ENCODE peak calls at places on chromosomes 7 and 10, in nine cellular contexts. One of them, this sample, is unnamed.
A peak's percentile ranks its signal among the peaks of the same experiment; 100 is the strongest.

GRCh38 chr10:36116751-36117150 is 474.7 kb upstream of the FZD8 start:
- DNase-seq in heart left ventricle: no peak
- DNase-seq in B cell: no peak
- DNase-seq in lower leg skin: no peak
- DNase-seq in transverse colon: no peak
- DNase-seq in fibroblast of pulmonary artery: no peak
- DNase-seq in uterus: no peak
- DNase-seq in brain microvascular endothelial cell: no peak
- DNase-seq in mucosa of descending colon: no peak
- DNase-seq in this sample: no peak

GRCh38 chr10:21432266-21432665 is 93.2 kb downstream of the SKIDA1 start:
- DNase-seq in brain microvascular endothelial cell: no peak
- DNase-seq in mucosa of descending colon: no peak
- DNase-seq in lower leg skin: no peak
- DNase-seq in fibroblast of pulmonary artery: no peak
- DNase-seq in transverse colon: no peak
- DNase-seq in uterus: no peak
- DNase-seq in B cell: no peak
- DNase-seq in heart left ventricle: no peak
- DNase-seq in this sample: no peak

GRCh38 chr10:74825033-74825370 is 1.4 kb upstream of the KAT6B start:
- DNase-seq in lower leg skin: peak; percentile 29
- DNase-seq in mucosa of descending colon: peak; percentile 44
- DNase-seq in fibroblast of pulmonary artery: no peak
- DNase-seq in brain microvascular endothelial cell: no peak
- DNase-seq in uterus: peak; percentile 46
- DNase-seq in transverse colon: peak; percentile 54
- DNase-seq in B cell: peak; percentile 66
- DNase-seq in heart left ventricle: peak; percentile 50
- DNase-seq in this sample: peak; percentile 49

GRCh38 chr7:53611043-53611442 is 575.6 kb downstream of the POM121L12 start:
- DNase-seq in lower leg skin: no peak
- DNase-seq in transverse colon: no peak
- DNase-seq in mucosa of descending colon: no peak
- DNase-seq in B cell: no peak
- DNase-seq in uterus: no peak
- DNase-seq in fibroblast of pulmonary artery: no peak
- DNase-seq in brain microvascular endothelial cell: no peak
- DNase-seq in heart left ventricle: no peak
- DNase-seq in this sample: no peak

GRCh38 chr10:1604246-1604645 is 133.1 kb downstream of the ADARB2 start:
- DNase-seq in fibroblast of pulmonary artery: no peak
- DNase-seq in uterus: no peak
- DNase-seq in transverse colon: no peak
- DNase-seq in heart left ventricle: no peak
- DNase-seq in lower leg skin: no peak
- DNase-seq in mucosa of descending colon: no peak
- DNase-seq in brain microvascular endothelial cell: no peak
- DNase-seq in B cell: no peak
- DNase-seq in this sample: no peak

GRCh38 chr10:101570764-101571572 is 17.1 kb downstream of the POLL start:
- DNase-seq in transverse colon: no peak
- DNase-seq in brain microvascular endothelial cell: no peak
- DNase-seq in mucosa of descending colon: no peak
- DNase-seq in heart left ventricle: no peak
- DNase-seq in uterus: no peak
- DNase-seq in B cell: no peak
- DNase-seq in fibroblast of pulmonary artery: no peak
- DNase-seq in lower leg skin: no peak
- DNase-seq in this sample: peak; percentile 38

GRCh38 chr7:86559096-86559495 is 84.6 kb upstream of the GRM3 start:
- DNase-seq in B cell: no peak
- DNase-seq in transverse colon: no peak
- DNase-seq in fibroblast of pulmonary artery: no peak
- DNase-seq in uterus: no peak
- DNase-seq in heart left ventricle: no peak
- DNase-seq in lower leg skin: no peak
- DNase-seq in brain microvascular endothelial cell: no peak
- DNase-seq in mucosa of descending colon: no peak
- DNase-seq in this sample: no peak

GRCh38 chr7:108805808-108806397 is 236.2 kb downstream of the DNAJB9 start:
- DNase-seq in transverse colon: no peak
- DNase-seq in uterus: no peak
- DNase-seq in brain microvascular endothelial cell: peak; percentile 46
- DNase-seq in fibroblast of pulmonary artery: peak; percentile 72
- DNase-seq in mucosa of descending colon: no peak
- DNase-seq in lower leg skin: no peak
- DNase-seq in B cell: no peak
- DNase-seq in heart left ventricle: no peak
- DNase-seq in this sample: peak; percentile 16

GRCh38 chr10:14035506-14035905 is 295.2 kb downstream of the FRMD4A start:
- DNase-seq in uterus: no peak
- DNase-seq in lower leg skin: no peak
- DNase-seq in heart left ventricle: no peak
- DNase-seq in mucosa of descending colon: no peak
- DNase-seq in brain microvascular endothelial cell: no peak
- DNase-seq in transverse colon: no peak
- DNase-seq in B cell: no peak
- DNase-seq in fibroblast of pulmonary artery: no peak
- DNase-seq in this sample: no peak

GRCh38 chr10:14036233-14036632 is 294.5 kb downstream of the FRMD4A start:
- DNase-seq in brain microvascular endothelial cell: no peak
- DNase-seq in heart left ventricle: no peak
- DNase-seq in fibroblast of pulmonary artery: no peak
- DNase-seq in transverse colon: no peak
- DNase-seq in uterus: no peak
- DNase-seq in B cell: no peak
- DNase-seq in lower leg skin: no peak
- DNase-seq in mucosa of descending colon: no peak
- DNase-seq in this sample: no peak

DNA sequence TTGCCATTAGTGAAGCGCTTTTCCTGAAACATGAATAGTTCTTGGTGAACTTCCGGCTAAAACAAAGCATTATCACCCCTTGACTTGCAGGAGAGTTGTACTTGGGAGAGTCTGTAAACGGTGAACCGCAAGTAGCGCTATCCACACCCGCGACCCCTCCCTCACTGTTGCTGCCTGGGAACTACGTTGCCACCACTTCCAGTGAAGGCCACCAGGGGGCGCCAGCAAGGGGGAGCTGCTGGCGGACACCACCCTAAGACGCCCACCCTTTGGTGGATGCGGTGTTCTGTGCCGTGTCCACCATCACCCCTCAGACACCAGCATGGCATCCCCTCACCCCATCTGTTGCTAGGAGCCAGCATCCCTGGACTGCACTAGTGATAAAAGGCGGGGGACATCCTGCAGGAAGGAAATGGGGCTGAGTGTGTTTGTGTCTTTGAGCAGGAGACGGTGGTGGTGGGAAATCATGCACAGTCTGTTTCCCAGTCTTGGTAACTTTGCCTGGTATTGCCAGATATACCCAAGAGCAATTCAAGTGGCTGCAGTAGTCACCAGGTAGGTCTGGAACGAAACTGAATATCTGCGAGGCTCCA is 298.2 kb downstream of the FRMD4A start:
- DNase-seq in fibroblast of pulmonary artery: peak; percentile 23
- DNase-seq in lower leg skin: no peak
- DNase-seq in transverse colon: no peak
- DNase-seq in uterus: no peak
- DNase-seq in mucosa of descending colon: no peak
- DNase-seq in B cell: peak; percentile 50
- DNase-seq in heart left ventricle: no peak
- DNase-seq in brain microvascular endothelial cell: no peak
- DNase-seq in this sample: peak; percentile 61
- TF ChIP-seq CTCF in fibroblast of pulmonary artery: peak; percentile 77
- TF ChIP-seq CTCF in lower leg skin: no peak
- TF ChIP-seq CTCF in transverse colon: peak; percentile 42
- TF ChIP-seq CTCF in uterus: peak; percentile 29
- TF ChIP-seq CTCF in mucosa of descending colon: no peak
- TF ChIP-seq CTCF in B cell: peak; percentile 69
- TF ChIP-seq CTCF in heart left ventricle: peak; percentile 61
- TF ChIP-seq CTCF in brain microvascular endothelial cell: peak; percentile 86
- TF ChIP-seq CTCF in this sample: peak; percentile 55

GRCh38 chr10:77926566-77927342 is at the start of gene DLG5:
- DNase-seq in lower leg skin: no peak
- DNase-seq in B cell: peak; percentile 12
- DNase-seq in heart left ventricle: peak; percentile 69
- DNase-seq in fibroblast of pulmonary artery: peak; percentile 55
- DNase-seq in transverse colon: peak; percentile 75
- DNase-seq in brain microvascular endothelial cell: no peak
- DNase-seq in mucosa of descending colon: peak; percentile 75
- DNase-seq in uterus: peak; percentile 75
- DNase-seq in this sample: peak; percentile 73

GRCh38 chr10:77925410-77925794 is 1.2 kb downstream of the DLG5 start:
- DNase-seq in heart left ventricle: no peak
- DNase-seq in mucosa of descending colon: peak; percentile 33
- DNase-seq in B cell: no peak
- DNase-seq in lower leg skin: no peak
- DNase-seq in fibroblast of pulmonary artery: peak; percentile 39
- DNase-seq in transverse colon: no peak
- DNase-seq in brain microvascular endothelial cell: no peak
- DNase-seq in uterus: peak; percentile 48
- DNase-seq in this sample: peak; percentile 54

GRCh38 chr10:77932016-77932715 is 5.6 kb upstream of the DLG5 start:
- DNase-seq in fibroblast of pulmonary artery: no peak
- DNase-seq in brain microvascular endothelial cell: no peak
- DNase-seq in heart left ventricle: no peak
- DNase-seq in transverse colon: no peak
- DNase-seq in uterus: no peak
- DNase-seq in B cell: no peak
- DNase-seq in mucosa of descending colon: no peak
- DNase-seq in lower leg skin: no peak
- DNase-seq in this sample: no peak

GRCh38 chr10:77925795-77926565 is 575 bp downstream of the DLG5 start:
- DNase-seq in transverse colon: peak; percentile 65
- DNase-seq in mucosa of descending colon: peak; percentile 70
- DNase-seq in brain microvascular endothelial cell: no peak
- DNase-seq in uterus: peak; percentile 59
- DNase-seq in B cell: peak; percentile 16
- DNase-seq in lower leg skin: no peak
- DNase-seq in heart left ventricle: peak; percentile 50
- DNase-seq in fibroblast of pulmonary artery: peak; percentile 32
- DNase-seq in this sample: peak; percentile 73

GRCh38 chr10:77927343-77928256 is 1.0 kb upstream of the DLG5 start:
- DNase-seq in mucosa of descending colon: no peak
- DNase-seq in brain microvascular endothelial cell: no peak
- DNase-seq in fibroblast of pulmonary artery: no peak
- DNase-seq in lower leg skin: no peak
- DNase-seq in B cell: no peak
- DNase-seq in uterus: no peak
- DNase-seq in heart left ventricle: no peak
- DNase-seq in transverse colon: no peak
- DNase-seq in this sample: peak; percentile 28
- TF ChIP-seq CTCF in mucosa of descending colon: no peak
- TF ChIP-seq CTCF in brain microvascular endothelial cell: no peak
- TF ChIP-seq CTCF in fibroblast of pulmonary artery: no peak
- TF ChIP-seq CTCF in lower leg skin: no peak
- TF ChIP-seq CTCF in B cell: no peak
- TF ChIP-seq CTCF in uterus: no peak
- TF ChIP-seq CTCF in heart left ventricle: no peak
- TF ChIP-seq CTCF in transverse colon: no peak
- TF ChIP-seq CTCF in this sample: no peak

GRCh38 chr7:45665172-45665571 is 91.0 kb downstream of the ADCY1 start:
- DNase-seq in fibroblast of pulmonary artery: no peak
- DNase-seq in brain microvascular endothelial cell: no peak
- DNase-seq in lower leg skin: no peak
- DNase-seq in B cell: no peak
- DNase-seq in uterus: no peak
- DNase-seq in transverse colon: no peak
- DNase-seq in mucosa of descending colon: no peak
- DNase-seq in heart left ventricle: no peak
- DNase-seq in this sample: no peak

GRCh38 chr7:45663965-45664623 is 89.9 kb downstream of the ADCY1 start:
- DNase-seq in transverse colon: no peak
- DNase-seq in uterus: no peak
- DNase-seq in B cell: no peak
- DNase-seq in lower leg skin: peak; percentile 9
- DNase-seq in heart left ventricle: no peak
- DNase-seq in mucosa of descending colon: no peak
- DNase-seq in fibroblast of pulmonary artery: no peak
- DNase-seq in brain microvascular endothelial cell: no peak
- DNase-seq in this sample: peak; percentile 8

GRCh38 chr7:45662018-45662417 is 87.8 kb downstream of the ADCY1 start:
- DNase-seq in uterus: no peak
- DNase-seq in lower leg skin: peak; percentile 4
- DNase-seq in heart left ventricle: no peak
- DNase-seq in transverse colon: no peak
- DNase-seq in B cell: no peak
- DNase-seq in brain microvascular endothelial cell: no peak
- DNase-seq in fibroblast of pulmonary artery: no peak
- DNase-seq in mucosa of descending colon: no peak
- DNase-seq in this sample: peak; percentile 10

GRCh38 chr7:45662540-45663166 is 88.5 kb downstream of the ADCY1 start:
- DNase-seq in lower leg skin: peak; percentile 5
- DNase-seq in uterus: no peak
- DNase-seq in mucosa of descending colon: no peak
- DNase-seq in heart left ventricle: no peak
- DNase-seq in B cell: no peak
- DNase-seq in fibroblast of pulmonary artery: no peak
- DNase-seq in transverse colon: no peak
- DNase-seq in brain microvascular endothelial cell: no peak
- DNase-seq in this sample: peak; percentile 6

DNA sequence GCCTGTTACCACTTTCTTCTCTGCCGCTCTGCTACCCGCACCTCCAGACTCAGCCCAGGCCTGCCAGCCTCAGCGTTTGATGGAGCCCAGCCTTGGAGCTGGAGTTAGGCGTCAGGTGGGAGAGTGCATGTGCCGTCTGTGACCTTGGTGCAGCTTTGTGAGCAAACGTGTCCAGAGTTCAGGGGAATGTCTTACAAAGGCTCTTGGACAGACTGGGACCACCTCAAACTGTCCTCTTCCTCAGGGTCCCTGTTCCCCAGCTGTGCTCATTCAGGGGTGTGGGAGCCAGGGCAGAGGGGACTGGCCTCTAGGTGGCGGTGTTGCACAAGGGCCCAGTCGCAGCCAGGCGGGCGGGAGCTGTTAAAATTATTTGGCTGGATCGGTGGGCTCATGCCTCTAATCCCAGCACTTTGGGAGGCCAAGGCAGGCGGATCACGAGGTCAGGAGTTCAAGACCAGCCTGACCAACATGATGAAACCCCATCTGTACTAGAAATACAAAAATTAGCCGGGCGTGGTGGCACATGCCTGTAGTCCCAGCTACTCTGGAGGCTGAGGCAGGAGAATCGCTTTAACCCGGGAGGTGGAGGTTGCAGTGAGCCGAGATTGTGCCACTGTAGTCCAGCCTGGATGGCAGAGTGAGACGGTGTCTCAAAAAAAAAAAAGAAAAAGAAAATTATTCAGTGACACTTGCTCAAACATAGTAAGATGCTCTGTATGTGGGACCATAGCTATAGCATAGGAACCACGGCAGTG is 89.2 kb downstream of the ADCY1 start:
- DNase-seq in uterus: no peak
- DNase-seq in transverse colon: peak; percentile 28
- DNase-seq in fibroblast of pulmonary artery: peak; percentile 35
- DNase-seq in brain microvascular endothelial cell: peak; percentile 7
- DNase-seq in mucosa of descending colon: peak; percentile 57
- DNase-seq in lower leg skin: peak; percentile 11
- DNase-seq in B cell: peak; percentile 7
- DNase-seq in heart left ventricle: no peak
- DNase-seq in this sample: peak; percentile 16
- TF ChIP-seq CTCF in uterus: no peak
- TF ChIP-seq CTCF in transverse colon: peak; percentile 66
- TF ChIP-seq CTCF in fibroblast of pulmonary artery: peak; percentile 80
- TF ChIP-seq CTCF in brain microvascular endothelial cell: peak; percentile 87
- TF ChIP-seq CTCF in mucosa of descending colon: peak; percentile 67
- TF ChIP-seq CTCF in lower leg skin: no peak
- TF ChIP-seq CTCF in B cell: peak; percentile 22
- TF ChIP-seq CTCF in heart left ventricle: peak; percentile 71
- TF ChIP-seq CTCF in this sample: peak; percentile 34

DNA sequence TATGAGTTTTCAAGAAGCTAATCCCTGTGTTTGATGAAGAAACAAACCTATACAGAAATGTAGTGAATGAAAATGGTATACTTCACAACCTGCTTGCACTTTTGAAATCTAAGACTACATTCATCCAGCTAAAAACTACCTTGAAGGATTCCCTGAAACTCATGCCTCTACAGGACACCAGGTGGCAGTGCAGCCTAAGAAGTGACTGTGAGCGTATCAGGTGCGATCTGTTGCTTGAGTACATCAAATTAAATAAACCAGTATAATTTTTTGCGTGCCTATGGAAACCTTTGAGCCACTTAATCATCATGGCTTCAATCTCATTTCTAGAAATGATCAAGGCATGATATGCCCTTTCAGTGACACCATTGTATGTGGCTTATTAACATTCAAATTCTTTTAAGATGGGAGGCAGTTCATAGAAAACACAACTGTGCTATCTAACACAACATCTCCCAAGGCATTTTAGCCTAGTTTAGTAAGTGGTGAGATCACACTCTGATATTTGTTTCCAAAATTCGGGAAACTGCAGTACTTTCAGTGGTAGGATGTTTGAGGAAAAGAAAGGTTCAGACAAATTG is 57.4 kb downstream of the PPP1R17 start:
- DNase-seq in mucosa of descending colon: peak; percentile 82
- DNase-seq in fibroblast of pulmonary artery: peak; percentile 80
- DNase-seq in brain microvascular endothelial cell: peak; percentile 76
- DNase-seq in B cell: peak; percentile 38
- DNase-seq in uterus: peak; percentile 52
- DNase-seq in transverse colon: peak; percentile 65
- DNase-seq in lower leg skin: peak; percentile 42
- DNase-seq in heart left ventricle: peak; percentile 54
- DNase-seq in this sample: peak; percentile 79
- TF ChIP-seq CTCF in mucosa of descending colon: peak; percentile 75
- TF ChIP-seq CTCF in fibroblast of pulmonary artery: peak; percentile 95
- TF ChIP-seq CTCF in brain microvascular endothelial cell: peak; percentile 88
- TF ChIP-seq CTCF in B cell: peak; percentile 65
- TF ChIP-seq CTCF in uterus: peak; percentile 89
- TF ChIP-seq CTCF in transverse colon: peak; percentile 79
- TF ChIP-seq CTCF in lower leg skin: no peak
- TF ChIP-seq CTCF in heart left ventricle: peak; percentile 89
- TF ChIP-seq CTCF in this sample: peak; percentile 79